ENCODE peak calls at places on chromosomes 13 and 19, in ten cellular contexts. B is NCI-H2029; A is epithelial cell of esophagus; N is activated B cell treated with CpG ODN at 0.5 μM for 24 hours; M is erythroblast; S is EL; W is stimulated activated naive CD4-positive, alpha-beta T cell; K is HS-27A; D is ureter; E is left ventricle myocardium inferior. X is an unnamed sample.

GRCh38 chr19:873084-874019 is 13.9 kb downstream of the CFD start:
- DNase-seq in K (no peak), D (no peak), M (peak; percentile 64), S (peak; percentile 24), E (no peak), W (peak; percentile 86), B (peak; percentile 25), A (peak; percentile 43), N (no peak), X (peak; percentile 71)

GRCh38 chr19:29967623-29968022 is 25.6 kb downstream of the URI1 start:
- DNase-seq in K (no peak), A (peak; percentile 36), E (no peak), N (no peak), B (no peak), W (no peak), D (no peak), M (peak; percentile 88), S (no peak), X (peak; percentile 94)

GRCh38 chr13:48857576-48857975 is 118.1 kb upstream of the FNDC3A start:
- DNase-seq in K (no peak), A (no peak), N (no peak), D (no peak), M (no peak), S (no peak), W (no peak), B (no peak), E (no peak), X (no peak)

GRCh38 chr19:10209305-10209704 is 14.6 kb upstream of the DNMT1 start:
- DNase-seq in M (no peak), S (peak; percentile 59), N (no peak), E (no peak), K (no peak), A (peak; percentile 54), D (no peak), W (no peak), B (no peak), X (no peak)

GRCh38 chr13:45473627-45474026 is 8.9 kb downstream of the COG3 start:
- DNase-seq in M (peak; percentile 36), S (no peak), W (no peak), D (no peak), B (no peak), K (no peak), N (no peak), A (no peak), E (no peak), X (no peak)

GRCh38 chr13:108083056-108083455 is 132.3 kb downstream of the LIG4 start:
- DNase-seq in A (no peak), S (no peak), D (no peak), E (no peak), M (no peak), N (no peak), W (no peak), K (no peak), B (no peak), X (no peak)

GRCh38 chr13:51838235-51838846 is 6.6 kb downstream of the TMEM272 start:
- DNase-seq in N (no peak), A (no peak), W (no peak), E (no peak), D (no peak), S (peak; percentile 50), B (no peak), M (no peak), K (no peak), X (no peak)

GRCh38 chr19:51660975-51661600 is 14.5 kb upstream of the SIGLEC14 start:
- DNase-seq in M (peak; percentile 73), E (peak; percentile 25), S (peak; percentile 70), A (peak; percentile 81), D (peak; percentile 77), W (peak; percentile 3), B (peak; percentile 46), K (peak; percentile 42), N (peak; percentile 46), X (peak; percentile 93)

GRCh38 chr13:113145496-113145895 is 13.0 kb upstream of the PROZ start:
- DNase-seq in S (no peak), B (no peak), D (no peak), M (no peak), W (no peak), K (no peak), N (no peak), E (no peak), A (no peak), X (no peak)

GRCh38 chr19:6423499-6424189 is 967 bp downstream of the KHSRP start:
- DNase-seq in M (peak; percentile 77), S (peak; percentile 70), K (no peak), A (peak; percentile 54), E (no peak), W (no peak), B (no peak), D (no peak), N (no peak), X (peak; percentile 44)

GRCh38 chr13:44223785-44224432 is 149.7 kb upstream of the SERP2 start:
- DNase-seq in E (no peak), D (no peak), N (no peak), B (no peak), M (no peak), K (no peak), S (no peak), A (no peak), W (no peak), X (no peak)

GRCh38 chr13:80189889-80190597 is 150.9 kb downstream of the SPRY2 start:
- DNase-seq in M (no peak), A (no peak), D (no peak), N (no peak), B (no peak), W (no peak), K (no peak), E (no peak), S (no peak), X (no peak)

GRCh38 chr13:45361596-45362206 is 20.7 kb upstream of the TPT1 start:
- DNase-seq in A (peak; percentile 97), S (peak; percentile 65), N (no peak), M (peak; percentile 24), K (no peak), D (no peak), W (no peak), E (no peak), B (no peak), X (no peak)

GRCh38 chr13:41648314-41648935 is 191.1 kb downstream of the RGCC start:
- DNase-seq in E (no peak), W (no peak), K (no peak), A (peak; percentile 57), D (no peak), N (no peak), M (no peak), B (no peak), S (peak; percentile 13), X (no peak)

GRCh38 chr19:3041302-3041701 is 12.2 kb upstream of the TLE2 start:
- DNase-seq in K (no peak), N (no peak), D (no peak), E (no peak), W (no peak), S (no peak), M (no peak), A (no peak), B (no peak), X (no peak)

GRCh38 chr19:5150902-5151741 is 182.2 kb downstream of the KDM4B start:
- DNase-seq in M (no peak), W (no peak), A (no peak), N (no peak), D (no peak), S (no peak), K (no peak), B (no peak), E (peak; percentile 13), X (no peak)

GRCh38 chr13:76937416-76937815 is 10.9 kb upstream of the ACOD1 start:
- DNase-seq in N (no peak), D (no peak), B (no peak), K (peak; percentile 62), E (no peak), M (no peak), A (peak; percentile 95), S (peak; percentile 95), W (no peak), X (no peak)

GRCh38 chr13:74135306-74136088 is 1.3 kb upstream of the KLF12 start:
- DNase-seq in A (peak; percentile 76), W (peak; percentile 74), D (peak; percentile 59), S (peak; percentile 87), E (peak; percentile 79), N (peak; percentile 78), B (peak; percentile 42), M (peak; percentile 2), K (no peak), X (peak; percentile 80)

GRCh38 chr19:46919324-46919723 is 58.5 kb downstream of the ARHGAP35 start:
- DNase-seq in S (peak; percentile 53), K (no peak), N (no peak), W (no peak), A (peak; percentile 56), E (no peak), D (no peak), M (no peak), B (no peak), X (no peak)

GRCh38 chr19:39126593-39127187 is 1.1 kb downstream of the PAK4 start:
- DNase-seq in A (peak; percentile 53), K (no peak), S (peak; percentile 21), E (no peak), N (no peak), M (no peak), D (peak; percentile 75), B (no peak), W (no peak), X (no peak)

GRCh38 chr19:6429419-6430221 is 3.9 kb downstream of the SLC25A41 start:
- DNase-seq in B (no peak), D (no peak), M (no peak), S (no peak), A (no peak), N (no peak), W (no peak), K (no peak), E (no peak), X (peak; percentile 1)

GRCh38 chr13:101626925-101627555 is 174.6 kb downstream of the ITGBL1 start:
- DNase-seq in A (no peak), E (no peak), N (no peak), S (peak; percentile 13), D (no peak), K (no peak), M (peak; percentile 52), B (no peak), W (peak; percentile 30), X (peak; percentile 94)

GRCh38 chr13:107202371-107203023 is 634.6 kb upstream of the ARGLU1 start:
- DNase-seq in B (no peak), N (no peak), D (no peak), S (no peak), W (no peak), K (no peak), E (peak; percentile 31), A (peak; percentile 77), M (no peak), X (no peak)

GRCh38 chr19:41951686-41952172 is 7.4 kb downstream of the RABAC1 start:
- DNase-seq in D (peak; percentile 81), W (peak; percentile 87), E (peak; percentile 73), S (peak; percentile 74), M (peak; percentile 68), N (peak; percentile 86), A (peak; percentile 73), B (peak; percentile 47), K (peak; percentile 82), X (peak; percentile 91)

GRCh38 chr13:21529102-21529893 is 70.2 kb upstream of the ZDHHC20 start:
- DNase-seq in E (no peak), K (no peak), B (no peak), W (peak; percentile 4), N (no peak), A (no peak), M (peak; percentile 56), D (no peak), S (no peak), X (peak; percentile 5)

GRCh38 chr19:17943284-17944221 is 10.7 kb downstream of the CCDC124 start:
- DNase-seq in W (no peak), S (no peak), K (no peak), N (no peak), D (no peak), B (no peak), E (peak; percentile 17), A (peak; percentile 67), M (no peak), X (no peak)

GRCh38 chr19:10915511-10916091 is 12.8 kb downstream of the YIPF2 start:
- DNase-seq in A (peak; percentile 81), W (no peak), S (peak; percentile 95), M (no peak), N (no peak), K (peak; percentile 45), B (no peak), E (no peak), D (no peak), X (no peak)

GRCh38 chr19:31538879-31539278 is 189.6 kb upstream of the TSHZ3 start:
- DNase-seq in M (no peak), K (no peak), A (no peak), W (no peak), D (no peak), E (no peak), N (no peak), B (no peak), S (no peak), X (no peak)